ENCODE peak calls at places on chromosomes 12 and 14, in four cellular contexts. F, E, O and S are unnamed samples.

GRCh38 chr14:90484291-90484690 is 87.5 kb downstream of the CALM1 start:
- DNase-seq in F (no peak), E (no peak), O (no peak), S (no peak)

GRCh38 chr12:68628698-68629097 is 18.0 kb downstream of the RAP1B start:
- DNase-seq in O (no peak), E (no peak), F (no peak), S (no peak)

GRCh38 chr14:20539906-20540305 is 20.9 kb downstream of the RNASE9 start:
- DNase-seq in E (no peak), F (no peak), O (no peak), S (no peak)

GRCh38 chr12:128820723-128821432 is 2.9 kb downstream of the SLC15A4 start:
- DNase-seq in E (no peak), O (no peak), F (no peak), S (no peak)

GRCh38 chr12:102501773-102502172 is 21.4 kb upstream of the IGF1 start:
- DNase-seq in E (no peak), F (no peak), O (no peak), S (no peak)

GRCh38 chr12:120264086-120264485 is 1.4 kb downstream of the PXN start:
- DNase-seq in F (no peak), E (no peak), O (no peak), S (no peak)

GRCh38 chr12:40561395-40561966 is 130.8 kb upstream of the CNTN1 start:
- DNase-seq in F (no peak), O (no peak), E (no peak), S (no peak)

GRCh38 chr12:51171884-51172514 is 936 bp downstream of the TFCP2 start:
- DNase-seq in F (peak; percentile 45), O (peak; percentile 62), E (no peak), S (peak; percentile 52)

GRCh38 chr14:98946995-98947394 is 325.0 kb downstream of the BCL11B start:
- DNase-seq in E (no peak), F (peak; percentile 11), O (no peak), S (peak; percentile 16)

GRCh38 chr14:104137297-104138097 is 890 bp upstream of the KIF26A start:
- DNase-seq in F (peak; percentile 81), E (peak; percentile 55), O (peak; percentile 51), S (peak; percentile 6)
- TF ChIP-seq EZH2 in F (peak; percentile 9), E (no peak), O (no peak), S (no peak)

GRCh38 chr14:76125506-76125905 is 26.2 kb upstream of the GPATCH2L start:
- DNase-seq in O (no peak), F (no peak), E (no peak), S (no peak)

GRCh38 chr14:76123426-76124095 is 28.2 kb upstream of the GPATCH2L start:
- DNase-seq in O (no peak), F (peak; percentile 66), E (no peak), S (no peak)

GRCh38 chr14:76121089-76121748 is 30.5 kb upstream of the GPATCH2L start:
- DNase-seq in O (no peak), F (no peak), E (no peak), S (no peak)

GRCh38 chr14:76129851-76130576 is 21.7 kb upstream of the GPATCH2L start:
- DNase-seq in F (no peak), E (no peak), O (no peak), S (no peak)

GRCh38 chr14:76126066-76126465 is 25.7 kb upstream of the GPATCH2L start:
- DNase-seq in F (no peak), O (no peak), E (no peak), S (no peak)
- TF ChIP-seq EZH2 in F (no peak), O (no peak), E (no peak), S (no peak)

DNA sequence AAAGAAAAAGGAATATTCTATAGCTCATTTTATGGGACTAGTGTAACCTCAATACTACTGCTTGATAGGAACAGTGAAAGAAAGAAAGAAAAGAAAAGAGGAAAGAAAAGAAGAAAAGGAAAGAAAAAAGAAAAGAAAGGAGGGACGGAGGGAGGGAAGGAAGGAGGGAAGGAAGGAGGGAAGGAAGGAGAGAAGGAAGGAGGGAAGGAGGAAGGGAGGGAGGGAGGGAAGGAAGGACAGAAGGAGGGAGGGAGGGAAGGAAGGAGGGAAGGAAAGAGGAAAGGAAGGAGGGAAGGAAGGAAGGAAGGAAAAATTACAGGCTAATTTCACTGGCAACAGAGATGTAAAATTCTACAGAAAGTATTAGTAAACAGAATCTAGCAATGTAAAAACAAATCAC is 215.5 kb downstream of the ITPR2 start:
- DNase-seq in F (no peak), E (no peak), O (no peak), S (no peak)
- TF ChIP-seq EZH2 in F (no peak), E (no peak), O (no peak), S (no peak)

GRCh38 chr12:109716512-109717389 is 3.1 kb downstream of the FAM222A start:
- DNase-seq in O (no peak), E (no peak), F (no peak), S (peak; percentile 40)
- TF ChIP-seq EZH2 in O (no peak), E (no peak), F (no peak), S (peak; percentile 50)

DNA sequence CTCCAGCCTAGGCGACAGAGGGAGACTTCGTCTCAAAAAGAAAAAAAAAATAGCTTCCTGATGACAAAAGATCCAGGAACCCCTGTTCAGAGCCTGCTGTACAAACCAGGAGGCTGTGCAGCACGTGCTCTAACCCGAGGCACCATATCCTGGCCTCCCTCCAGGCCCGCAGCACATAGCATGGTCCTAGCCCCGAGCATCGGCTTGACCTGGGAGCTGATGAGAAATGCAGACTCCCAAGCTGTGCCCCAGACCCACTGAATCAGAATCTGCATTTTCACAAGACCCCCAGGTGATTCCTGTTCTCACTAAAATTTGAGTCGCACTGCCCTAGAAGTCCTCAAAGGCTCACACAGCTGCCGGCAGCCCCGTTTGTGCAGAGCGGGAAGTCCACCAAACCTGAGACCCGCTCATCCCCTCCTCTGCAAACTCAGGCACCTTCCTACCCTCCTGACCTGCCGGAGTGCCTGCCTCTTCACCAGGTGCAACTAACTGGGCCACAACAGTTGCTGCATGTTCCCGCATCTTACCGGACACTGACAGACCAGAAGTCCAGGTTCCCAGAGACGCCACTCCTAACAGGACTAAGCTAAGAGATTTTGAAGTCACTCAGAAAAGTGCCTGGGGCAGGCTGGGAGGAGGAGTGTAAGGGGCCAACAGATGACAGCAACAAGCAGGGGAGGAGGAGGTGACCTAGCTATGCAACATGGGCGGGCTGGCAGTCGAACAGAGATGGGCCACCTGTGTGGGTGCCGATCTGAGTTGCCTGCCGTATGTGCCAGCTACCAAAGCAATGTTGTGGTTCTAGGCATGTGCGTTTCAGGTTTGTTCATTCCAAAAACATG is 24.0 kb upstream of the RIN3 start:
- DNase-seq in O (no peak), F (no peak), E (no peak), S (no peak)
- TF ChIP-seq EZH2 in O (no peak), F (no peak), E (no peak), S (no peak)

GRCh38 chr14:97031530-97031929 is 234.3 kb downstream of the VRK1 start:
- DNase-seq in E (no peak), F (no peak), O (no peak), S (no peak)

GRCh38 chr14:97028382-97028781 is 231.2 kb downstream of the VRK1 start:
- DNase-seq in O (no peak), F (no peak), E (no peak), S (no peak)

GRCh38 chr14:97036096-97036852 is 239.1 kb downstream of the VRK1 start:
- DNase-seq in E (no peak), O (no peak), F (no peak), S (no peak)

GRCh38 chr14:97029800-97030199 is 232.6 kb downstream of the VRK1 start:
- DNase-seq in F (no peak), E (no peak), O (no peak), S (no peak)

DNA sequence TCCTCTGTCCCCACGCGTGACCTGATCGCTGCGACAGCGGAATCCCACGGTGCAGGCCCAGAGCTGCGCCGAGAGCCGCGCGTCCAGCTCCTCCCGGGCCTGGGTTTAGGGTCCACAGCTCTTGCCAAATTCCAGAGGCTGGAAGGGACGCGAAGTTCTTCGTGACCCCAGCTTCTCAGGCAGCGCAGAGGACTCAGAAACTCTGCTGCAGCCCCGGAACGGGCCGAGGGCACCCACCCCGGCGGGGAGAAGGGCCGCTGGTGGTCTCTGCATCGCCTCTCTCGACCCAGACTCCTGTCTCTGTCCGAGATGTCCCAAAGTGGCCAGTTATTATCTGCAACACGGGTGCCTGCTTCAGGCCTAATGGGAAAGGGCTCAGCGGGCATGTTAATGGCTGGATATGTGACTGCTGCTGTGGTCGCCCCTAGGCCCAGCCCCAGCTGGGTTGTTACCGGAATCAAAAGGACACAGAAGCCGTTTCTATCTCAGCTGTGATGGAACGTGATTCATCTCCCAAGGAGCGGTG is 236.4 kb downstream of the VRK1 start:
- DNase-seq in O (no peak), E (no peak), F (peak; percentile 48), S (no peak)
- TF ChIP-seq EZH2 in O (no peak), E (no peak), F (no peak), S (no peak)

GRCh38 chr12:115912440-115912839 is 365.1 kb downstream of the MED13L start:
- DNase-seq in O (no peak), F (no peak), E (no peak), S (no peak)

GRCh38 chr12:115914122-115914521 is 363.4 kb downstream of the MED13L start:
- DNase-seq in O (no peak), E (no peak), F (no peak), S (no peak)

GRCh38 chr12:115918763-115919162 is 358.7 kb downstream of the MED13L start:
- DNase-seq in O (no peak), E (no peak), F (no peak), S (no peak)

GRCh38 chr12:115920395-115921183 is 356.9 kb downstream of the MED13L start:
- DNase-seq in E (no peak), O (no peak), F (no peak), S (peak; percentile 13)

GRCh38 chr12:115916910-115917668 is 360.4 kb downstream of the MED13L start:
- DNase-seq in F (peak; percentile 85), O (peak; percentile 5), E (peak; percentile 71), S (no peak)
- TF ChIP-seq EZH2 in F (no peak), O (no peak), E (no peak), S (no peak)